ENCODE peak calls at places on chromosomes 11 and 22, in ten cellular contexts. V, W, J, A, M, Y, P, O, C and L are unnamed samples.

GRCh38 chr22:49365910-49366309 is 461.8 kb downstream of the BRD1 start:
- DNase-seq in C (no peak), P (no peak), V (no peak), M (no peak), A (no peak), J (no peak), W (peak), O (no peak), Y (no peak), L (no peak)

GRCh38 chr11:28009383-28009782 is 98.6 kb downstream of the KIF18A start:
- DNase-seq in A (peak), P (no peak), O (peak), C (peak), Y (no peak), W (no peak), M (no peak), J (no peak), V (no peak), L (no peak)

GRCh38 chr11:58927393-58928081 is 11.8 kb upstream of the GLYATL1 start:
- DNase-seq in V (no peak), M (peak), J (peak), C (peak), P (no peak), A (no peak), W (no peak), Y (peak), O (peak), L (no peak)

GRCh38 chr22:37088108-37088605 is 21.4 kb downstream of the TMPRSS6 start:
- DNase-seq in M (no peak), C (peak), A (no peak), P (no peak), W (no peak), O (peak), Y (no peak), J (no peak), V (no peak), L (no peak)

GRCh38 chr22:43435851-43436535 is 24.2 kb downstream of the MPPED1 start:
- DNase-seq in Y (no peak), A (no peak), M (no peak), P (no peak), W (peak), O (no peak), C (no peak), V (peak), J (no peak), L (no peak)

GRCh38 chr22:49191506-49191980 is 636.1 kb downstream of the BRD1 start:
- DNase-seq in J (no peak), P (no peak), V (no peak), Y (no peak), W (no peak), C (no peak), O (no peak), M (no peak), A (no peak), L (no peak)

GRCh38 chr11:502288-503178 is 4.5 kb downstream of the RNH1 start:
- DNase-seq in A (no peak), M (no peak), W (peak), O (no peak), J (no peak), P (no peak), V (no peak), C (no peak), Y (no peak), L (no peak)

GRCh38 chr11:67301951-67302516 is 1.3 kb upstream of the SSH3 start:
- DNase-seq in A (no peak), O (peak), C (peak), W (peak), V (peak), M (peak), Y (no peak), P (peak), J (no peak), L (no peak)

GRCh38 chr11:76830639-76831312 is 29.9 kb upstream of the ACER3 start:
- DNase-seq in W (no peak), P (no peak), C (peak), Y (no peak), V (no peak), O (peak), A (peak), J (no peak), M (no peak), L (no peak)

GRCh38 chr11:9745411-9746211 is 81.7 kb downstream of the SWAP70 start:
- DNase-seq in J (no peak), C (no peak), Y (no peak), M (no peak), V (no peak), P (no peak), O (no peak), A (no peak), W (no peak), L (no peak)

GRCh38 chr11:77654770-77655434 is 17.3 kb upstream of the CLNS1A start:
- DNase-seq in V (no peak), A (no peak), M (no peak), J (no peak), P (no peak), C (peak), O (no peak), W (no peak), Y (no peak), L (no peak)

GRCh38 chr22:46969491-46969890 is 207.0 kb downstream of the TBC1D22A start:
- DNase-seq in M (no peak), W (peak), C (no peak), J (no peak), Y (no peak), A (no peak), O (no peak), P (no peak), V (no peak), L (no peak)

GRCh38 chr11:62182147-62182869 is 7.7 kb upstream of the SCGB1D1 start:
- DNase-seq in J (no peak), W (no peak), A (no peak), C (no peak), Y (no peak), M (no peak), O (no peak), P (no peak), V (no peak), L (no peak)

GRCh38 chr11:35307221-35307621 is 112.1 kb downstream of the SLC1A2 start:
- DNase-seq in W (no peak), O (no peak), P (peak), J (no peak), Y (no peak), V (no peak), C (no peak), A (no peak), M (no peak), L (no peak)

GRCh38 chr11:95925011-95925410 is 1.1 kb upstream of the MTMR2 start:
- DNase-seq in C (peak), M (peak), P (no peak), J (no peak), V (no peak), Y (no peak), O (no peak), A (no peak), W (no peak), L (no peak)

GRCh38 chr11:7514099-7514725 is 413 bp downstream of the PPFIBP2 start:
- DNase-seq in J (no peak), O (no peak), M (peak), P (no peak), Y (peak), A (peak), V (peak), W (no peak), C (no peak), L (no peak)